ENCODE peak calls at places on chromosomes 7 and 10, in seven cellular contexts. B is tibial nerve; F is ELR; E is activated naive CD8-positive, alpha-beta T cell treated with anti-CD3 and anti-CD28 coated beads, Interleukin-2, amount 50 U/mL, for 16 hours; U is cardiac muscle cell; P is NCI-H187; J is GM04503. V is an unnamed sample.

GRCh38 chr7:29968683-29969457 is 20.7 kb downstream of the SCRN1 start:
- DNase-seq in B (no peak), F (peak; percentile 93), E (no peak), U (peak; percentile 75), P (no peak), J (no peak), V (peak; percentile 79)

GRCh38 chr10:79266543-79267312 is 80.5 kb upstream of the PPIF start:
- DNase-seq in B (peak; percentile 50), F (peak; percentile 97), E (no peak), U (peak; percentile 87), P (no peak), J (peak; percentile 90), V (no peak)

GRCh38 chr10:86668297-86669165 is at the start of gene LDB3:
- DNase-seq in B (no peak), F (peak; percentile 20), E (no peak), U (peak; percentile 40), P (peak; percentile 64), J (no peak), V (peak; percentile 21)

GRCh38 chr7:69598487-69599148 is 343 bp downstream of the AUTS2 start:
- DNase-seq in B (peak; percentile 26), F (peak; percentile 5), E (no peak), U (no peak), P (no peak), J (no peak), V (no peak)

GRCh38 chr10:26480909-26481703 is 43.0 kb downstream of the APBB1IP start:
- DNase-seq in B (peak; percentile 27), F (no peak), E (no peak), U (no peak), P (no peak), J (no peak), V (no peak)

GRCh38 chr7:154574235-154574634 is 428.7 kb downstream of the PAXIP1 start:
- DNase-seq in B (no peak), F (no peak), E (no peak), U (no peak), P (no peak), J (no peak), V (no peak)

GRCh38 chr10:69375307-69376151 is 41.2 kb downstream of the TACR2 start:
- DNase-seq in B (no peak), F (no peak), E (no peak), U (peak; percentile 78), P (no peak), J (no peak), V (peak; percentile 2)

GRCh38 chr7:47873767-47874166 is 74.5 kb downstream of the PKD1L1 start:
- DNase-seq in B (no peak), F (peak; percentile 62), E (no peak), U (no peak), P (no peak), J (peak; percentile 41), V (peak; percentile 9)

GRCh38 chr7:157402388-157402703 is 65.5 kb downstream of the DNAJB6 start:
- DNase-seq in B (no peak), F (no peak), E (no peak), U (no peak), P (no peak), J (no peak), V (no peak)

GRCh38 chr10:63466168-63466935 is 575 bp upstream of the JMJD1C start:
- DNase-seq in B (peak; percentile 56), F (peak; percentile 73), E (no peak), U (peak; percentile 71), P (peak; percentile 49), J (no peak), V (peak; percentile 67)

GRCh38 chr10:93600446-93600860 is 582 bp downstream of the RBP4 start:
- DNase-seq in B (no peak), F (no peak), E (no peak), U (no peak), P (no peak), J (no peak), V (no peak)

GRCh38 chr7:33300131-33300530 is 170.8 kb downstream of the BBS9 start:
- DNase-seq in B (no peak), F (no peak), E (no peak), U (no peak), P (no peak), J (no peak), V (no peak)

GRCh38 chr10:115921795-115922194 is 351.2 kb downstream of the GFRA1 start:
- DNase-seq in B (no peak), F (peak; percentile 87), E (no peak), U (peak; percentile 14), P (no peak), J (no peak), V (no peak)

GRCh38 chr7:90173127-90173844 is 19.0 kb downstream of the STEAP1 start:
- DNase-seq in B (no peak), F (no peak), E (no peak), U (no peak), P (no peak), J (no peak), V (peak; percentile 73)

GRCh38 chr10:132434405-132435005 is 37.5 kb downstream of the PWWP2B start:
- DNase-seq in B (no peak), F (no peak), E (peak; percentile 44), U (no peak), P (no peak), J (no peak), V (no peak)

GRCh38 chr10:74078037-74078436 is 72.6 kb downstream of the AP3M1 start:
- DNase-seq in B (no peak), F (peak; percentile 93), E (no peak), U (peak; percentile 49), P (no peak), J (no peak), V (peak; percentile 62)

V was measured in kidney glomerular epithelial cell.